ENCODE peak calls at places on chromosomes 1 and 21, in nine cellular contexts. T is activated CD4-positive, alpha-beta T cell treated with anti-CD3 and anti-CD28 coated beads, Interleukin-2, amount 10 ng/mL, durations not matched to agents 7 days and 5 days; Q is IMR-90; K is fibroblast of lung; A is central memory CD4-positive, alpha-beta T cell; L is OCI-LY7; U is stimulated activated CD8-positive, alpha-beta memory T cell treated with anti-CD3 and anti-CD28 coated beads, Interleukin-15, amount 100 ng/mL, for 24 hours; C is NCI-H2029; J is C1 segment of cervical spinal cord. O is an unnamed sample.

GRCh38 chr1:109243221-109243620 is 6.1 kb upstream of the CELSR2 start:
- DNase-seq in T (no peak), Q (no peak), K (no peak), A (no peak), L (no peak), U (no peak), C (no peak), J (no peak), O (no peak)

GRCh38 chr1:115559987-115560386 is 81.8 kb upstream of the VANGL1 start:
- DNase-seq in T (no peak), Q (no peak), K (no peak), A (no peak), L (no peak), U (no peak), C (no peak), J (no peak), O (no peak)

GRCh38 chr21:40902993-40903392 is 56.0 kb upstream of the DSCAM start:
- DNase-seq in T (no peak), Q (no peak), K (no peak), A (no peak), L (no peak), U (no peak), C (no peak), J (no peak), O (no peak)

GRCh38 chr1:41315482-41315823 is 45.8 kb upstream of the FOXO6 start:
- DNase-seq in T (no peak), Q (peak), K (no peak), A (no peak), L (no peak), U (no peak), C (no peak), J (no peak), O (no peak)

GRCh38 chr1:9872430-9873165 is 37.5 kb downstream of the CTNNBIP1 start:
- DNase-seq in T (no peak), Q (peak), K (peak), A (no peak), L (no peak), U (no peak), C (no peak), J (no peak), O (peak)

GRCh38 chr1:183272390-183272801 is 86.3 kb downstream of the LAMC2 start:
- DNase-seq in T (no peak), Q (peak), K (peak), A (no peak), L (no peak), U (no peak), C (no peak), J (no peak), O (peak)

GRCh38 chr21:46081022-46081861 is 16.7 kb upstream of the COL6A2 start:
- DNase-seq in T (no peak), Q (no peak), K (no peak), A (no peak), L (no peak), U (no peak), C (no peak), J (no peak), O (no peak)

GRCh38 chr1:66769512-66770229 is 17.4 kb downstream of the DYNLT5 start:
- DNase-seq in T (peak), Q (no peak), K (no peak), A (peak), L (peak), U (no peak), C (peak), J (no peak), O (no peak)

GRCh38 chr1:198669023-198669698 is 30.3 kb downstream of the PTPRC start:
- DNase-seq in T (peak), Q (peak), K (peak), A (peak), L (no peak), U (no peak), C (no peak), J (no peak), O (peak)

GRCh38 chr1:151166506-151166956 is 587 bp downstream of the SCNM1 start:
- DNase-seq in T (no peak), Q (peak), K (peak), A (no peak), L (peak), U (no peak), C (no peak), J (no peak), O (peak)

GRCh38 chr1:35810096-35810860 is 2.5 kb downstream of the AGO4 start:
- DNase-seq in T (no peak), Q (peak), K (peak), A (no peak), L (no peak), U (no peak), C (no peak), J (no peak), O (no peak)

GRCh38 chr1:46639547-46639946 is 22.9 kb upstream of the MOB3C start:
- DNase-seq in T (no peak), Q (no peak), K (no peak), A (no peak), L (no peak), U (no peak), C (no peak), J (no peak), O (no peak)

GRCh38 chr1:118184737-118185082 is 318 bp downstream of the SPAG17 start:
- DNase-seq in T (no peak), Q (no peak), K (peak), A (no peak), L (no peak), U (no peak), C (peak), J (no peak), O (no peak)

GRCh38 chr1:242211254-242212022 is 212.5 kb upstream of the MAP1LC3C start:
- DNase-seq in T (no peak), Q (no peak), K (no peak), A (no peak), L (no peak), U (no peak), C (no peak), J (no peak), O (no peak)

GRCh38 chr21:44567481-44568171 is 5.9 kb upstream of the KRTAP10-4 start:
- DNase-seq in T (no peak), Q (no peak), K (no peak), A (no peak), L (no peak), U (no peak), C (no peak), J (no peak), O (no peak)

GRCh38 chr1:234926252-234926573 is 202.4 kb downstream of the TOMM20 start:
- DNase-seq in T (no peak), Q (no peak), K (no peak), A (no peak), L (no peak), U (no peak), C (no peak), J (no peak), O (no peak)

GRCh38 chr1:61230523-61230922 is 148.2 kb downstream of the NFIA start:
- DNase-seq in T (no peak), Q (no peak), K (no peak), A (no peak), L (no peak), U (no peak), C (no peak), J (no peak), O (no peak)

GRCh38 chr1:39623053-39623452 is 16.4 kb downstream of the HEYL start:
- DNase-seq in T (no peak), Q (no peak), K (no peak), A (no peak), L (no peak), U (no peak), C (no peak), J (no peak), O (no peak)

O was measured in H54.